ENCODE peak calls at places on chromosomes 1 and 21, in nine cellular contexts. J, W, N, Q, A, M, H, X and V are unnamed samples.

GRCh38 chr21:14609274-14609673 is 63.2 kb upstream of the SAMSN1 start:
- DNase-seq in N (no peak), A (no peak), M (no peak), W (no peak), X (no peak), Q (no peak), H (no peak), J (no peak), V (no peak)

GRCh38 chr1:29703596-29703995 is 467.3 kb downstream of the PTPRU start:
- DNase-seq in W (peak), M (peak), Q (peak), J (no peak), N (peak), A (peak), X (peak), H (peak), V (no peak)

GRCh38 chr1:199272690-199273089 is 633.9 kb downstream of the PTPRC start:
- DNase-seq in X (peak), Q (peak), J (no peak), W (peak), N (peak), A (peak), H (peak), M (no peak), V (peak)

GRCh38 chr1:44820328-44820944 is 12.1 kb downstream of the BTBD19 start:
- DNase-seq in X (no peak), N (no peak), H (no peak), M (no peak), J (no peak), Q (no peak), A (no peak), W (no peak), V (no peak)

GRCh38 chr1:155186266-155186954 is 12.8 kb downstream of the TRIM46 start:
- DNase-seq in H (no peak), A (no peak), N (no peak), X (no peak), Q (no peak), J (no peak), W (no peak), M (no peak), V (no peak)

GRCh38 chr1:16114527-16115467 is 41.1 kb downstream of the EPHA2 start:
- DNase-seq in M (no peak), A (no peak), N (no peak), W (no peak), H (no peak), Q (no peak), J (no peak), X (no peak), V (no peak)

GRCh38 chr21:40605094-40605493 is 241.9 kb downstream of the DSCAM start:
- DNase-seq in W (no peak), X (no peak), H (no peak), Q (no peak), A (no peak), N (no peak), M (no peak), J (no peak), V (no peak)

GRCh38 chr1:183218039-183218618 is 32.1 kb downstream of the LAMC2 start:
- DNase-seq in M (no peak), Q (no peak), J (no peak), X (no peak), N (no peak), A (no peak), W (no peak), H (no peak), V (no peak)

GRCh38 chr1:42392255-42392654 is 11.7 kb downstream of the RIMKLA start:
- DNase-seq in H (no peak), M (no peak), Q (no peak), X (no peak), J (no peak), W (no peak), A (no peak), N (no peak), V (no peak)

GRCh38 chr1:66533804-66534745 is at the start of gene SGIP1:
- DNase-seq in M (peak), Q (peak), N (peak), X (peak), J (no peak), H (peak), W (peak), A (peak), V (peak)

GRCh38 chr1:10561955-10562354 is 87.2 kb downstream of the PEX14 start:
- DNase-seq in N (no peak), W (no peak), X (no peak), Q (no peak), A (no peak), J (no peak), H (peak), M (no peak), V (peak)

GRCh38 chr1:186050360-186050759 is 316.2 kb downstream of the HMCN1 start:
- DNase-seq in M (no peak), A (peak), X (peak), W (peak), Q (no peak), N (no peak), J (no peak), H (no peak), V (no peak)

GRCh38 chr1:236608930-236609726 is 4.8 kb upstream of the HEATR1 start:
- DNase-seq in X (peak), W (peak), M (peak), Q (peak), J (no peak), A (peak), N (no peak), H (peak), V (no peak)

GRCh38 chr21:21200103-21200938 is 202.1 kb downstream of the NCAM2 start:
- DNase-seq in M (no peak), Q (peak), W (peak), J (no peak), H (peak), N (no peak), A (peak), X (peak), V (no peak)

GRCh38 chr1:91548382-91549040 is 47.9 kb downstream of the CDC7 start:
- DNase-seq in N (no peak), Q (no peak), J (no peak), M (no peak), H (no peak), X (no peak), W (no peak), A (peak), V (no peak)

GRCh38 chr21:46183910-46184624 is at the start of gene SPATC1L:
- DNase-seq in Q (peak), W (peak), A (peak), H (peak), M (peak), N (peak), X (peak), J (peak), V (peak)

GRCh38 chr1:175210744-175211143 is 18.2 kb upstream of the KIAA0040 start:
- DNase-seq in J (no peak), A (no peak), N (no peak), X (no peak), H (no peak), W (no peak), M (no peak), Q (no peak), V (no peak)

GRCh38 chr21:15121655-15122120 is 56.9 kb upstream of the NRIP1 start:
- DNase-seq in H (peak), A (peak), N (no peak), X (peak), J (no peak), M (no peak), W (peak), Q (peak), V (no peak)

GRCh38 chr21:46092026-46092764 is 5.7 kb upstream of the COL6A2 start:
- DNase-seq in X (peak), J (no peak), A (no peak), Q (peak), H (peak), M (no peak), W (peak), N (peak), V (peak)

GRCh38 chr1:223652436-223652901 is 13.0 kb downstream of the CAPN8 start:
- DNase-seq in A (no peak), X (peak), W (no peak), Q (no peak), M (no peak), J (no peak), H (no peak), N (no peak), V (no peak)

GRCh38 chr1:226649780-226650179 is 89.3 kb downstream of the ITPKB start:
- DNase-seq in X (peak), A (peak), Q (peak), W (peak), J (no peak), H (peak), M (peak), N (no peak), V (no peak)

GRCh38 chr1:28750330-28750729 is 13.6 kb downstream of the YTHDF2 start:
- DNase-seq in J (no peak), M (no peak), H (no peak), N (no peak), X (no peak), W (no peak), Q (no peak), A (no peak), V (no peak)

GRCh38 chr1:179366093-179366800 is 476 bp downstream of the AXDND1 start:
- DNase-seq in J (no peak), M (no peak), W (peak), H (peak), Q (no peak), N (no peak), A (no peak), X (peak), V (no peak)

GRCh38 chr1:23555225-23555801 is 4.0 kb downstream of the ID3 start:
- DNase-seq in W (peak), A (peak), H (peak), Q (no peak), J (no peak), N (no peak), M (no peak), X (no peak), V (no peak)

GRCh38 chr1:89277725-89278124 is 5.1 kb upstream of the GBP5 start:
- DNase-seq in W (no peak), H (peak), M (no peak), Q (no peak), N (no peak), J (no peak), X (no peak), A (no peak), V (no peak)

GRCh38 chr1:89279011-89279466 is 6.4 kb upstream of the GBP5 start:
- DNase-seq in Q (no peak), N (no peak), X (no peak), M (no peak), J (no peak), A (no peak), W (no peak), H (no peak), V (no peak)

GRCh38 chr1:89273324-89273778 is 691 bp upstream of the GBP5 start:
- DNase-seq in X (no peak), W (no peak), Q (no peak), N (no peak), J (no peak), M (no peak), H (no peak), A (no peak), V (no peak)

GRCh38 chr1:89274431-89274857 is 1.8 kb upstream of the GBP5 start:
- DNase-seq in W (peak), H (peak), M (no peak), A (no peak), Q (no peak), N (no peak), X (peak), J (no peak), V (no peak)

GRCh38 chr1:89276690-89277089 is 4.0 kb upstream of the GBP5 start:
- DNase-seq in M (no peak), X (peak), N (no peak), J (no peak), H (no peak), W (no peak), Q (no peak), A (no peak), V (no peak)
- TF ChIP-seq CTCF in M (no peak), X (no peak), N (peak), J (no peak), H (no peak), W (no peak), Q (peak), A (no peak), V (no peak)

DNA sequence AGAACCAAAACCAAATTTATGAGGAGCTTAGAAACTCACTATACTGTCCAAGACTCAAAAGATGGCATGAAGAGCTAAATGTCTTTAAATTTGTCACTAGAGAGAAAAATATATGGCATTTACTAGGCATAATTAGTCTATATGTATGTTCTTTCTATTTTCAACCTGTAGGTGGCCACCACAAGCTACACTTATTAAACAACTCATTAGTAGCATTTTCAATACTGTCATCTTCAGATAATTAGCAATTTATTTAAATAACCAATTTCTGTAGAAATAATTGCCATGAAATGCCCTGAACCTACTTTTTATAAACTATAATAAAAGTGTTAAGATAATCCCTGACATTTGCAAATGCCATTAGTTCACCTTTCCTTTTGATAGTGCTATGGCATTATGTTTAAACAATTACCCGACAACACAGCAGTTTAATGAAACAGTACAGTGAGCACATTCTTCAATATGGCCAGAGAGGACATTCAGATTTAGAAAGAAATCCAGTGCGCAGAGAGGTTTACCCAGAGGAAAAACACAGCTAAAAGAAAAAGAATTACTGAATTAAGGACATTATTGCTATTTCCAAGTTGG is 522.5 kb downstream of the PTBP2 start:
- DNase-seq in W (peak), A (peak), N (no peak), M (no peak), J (no peak), X (peak), Q (peak), H (peak), V (no peak)
- TF ChIP-seq CTCF in W (peak), A (no peak), N (peak), M (peak), J (no peak), X (no peak), Q (peak), H (peak), V (peak)

DNA sequence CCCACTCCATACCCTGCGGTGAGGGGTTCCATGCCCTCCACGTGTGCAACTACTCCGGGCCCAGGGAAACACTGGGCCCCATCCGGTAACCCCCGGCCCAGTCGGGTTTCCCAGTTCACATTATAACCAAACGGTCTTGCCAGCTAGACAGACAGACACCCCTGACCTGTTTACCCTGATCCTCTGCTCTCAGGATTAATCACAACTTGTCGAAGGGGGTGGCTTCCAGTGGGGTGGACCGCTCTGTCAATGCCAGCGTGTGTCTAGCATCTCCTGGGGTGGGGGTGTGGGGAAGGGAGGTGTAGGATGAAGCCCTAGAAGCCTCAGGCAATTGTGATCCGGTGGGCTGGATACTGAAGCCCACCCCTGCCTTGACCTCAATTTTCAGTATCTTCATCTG is 4.6 kb upstream of the OLIG2 start:
- DNase-seq in J (no peak), X (no peak), A (no peak), N (no peak), W (no peak), Q (no peak), H (no peak), M (no peak), V (no peak)
- TF ChIP-seq CTCF in J (no peak), X (no peak), A (no peak), N (no peak), W (no peak), Q (no peak), H (no peak), M (no peak), V (no peak)

GRCh38 chr21:26280715-26281310 is 110.2 kb upstream of the APP start:
- DNase-seq in A (no peak), M (no peak), H (no peak), W (peak), N (no peak), X (no peak), J (no peak), Q (no peak), V (no peak)
- TF ChIP-seq CTCF in A (no peak), M (no peak), H (no peak), W (no peak), N (no peak), X (no peak), J (no peak), Q (no peak), V (no peak)

DNA sequence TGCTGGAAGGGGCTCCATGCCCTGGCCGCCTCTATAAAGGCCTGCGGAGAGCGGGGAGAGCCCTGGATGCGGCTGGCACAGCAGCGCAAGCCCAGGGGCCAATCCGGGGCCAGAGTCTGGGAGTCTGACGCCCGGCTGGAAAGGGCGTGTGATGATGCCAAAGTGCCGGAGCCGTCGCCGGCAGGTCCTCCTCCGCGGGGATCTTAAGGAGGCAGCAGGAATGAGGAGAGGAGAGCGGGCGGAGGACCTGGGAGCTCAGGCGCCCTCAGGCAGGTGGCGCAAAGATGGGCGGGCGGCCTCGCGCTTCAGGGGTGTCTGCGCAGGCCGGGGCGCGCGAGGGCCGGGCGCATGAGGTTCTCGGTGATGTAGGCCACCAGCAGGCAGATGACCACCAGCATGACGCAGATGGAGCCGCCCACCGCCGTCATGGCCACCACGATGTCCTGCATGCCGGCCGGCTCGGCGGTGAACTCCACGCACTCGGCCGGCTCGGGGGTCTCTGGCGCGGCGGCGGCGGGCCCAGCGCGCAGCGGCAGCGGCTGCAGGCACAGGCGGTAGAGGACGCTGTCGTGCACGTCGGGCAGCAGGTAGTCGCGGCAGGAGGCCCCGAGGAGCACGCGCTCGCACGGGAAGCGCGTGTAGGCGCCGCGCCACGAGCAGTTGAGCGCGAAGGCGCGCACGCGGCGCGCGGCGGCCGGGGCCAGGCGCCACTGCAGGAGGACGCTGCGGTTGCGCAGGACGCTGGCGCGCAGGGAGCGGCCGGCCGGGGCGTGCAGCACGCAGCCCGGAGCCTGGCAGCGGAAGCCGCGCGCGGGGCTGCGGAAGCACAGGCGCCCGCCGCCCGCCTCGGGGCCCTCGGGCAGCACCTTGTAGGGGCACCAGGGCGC is 662 bp downstream of the FNDC10 start:
- DNase-seq in M (peak), J (no peak), X (peak), N (no peak), W (peak), A (no peak), Q (no peak), H (no peak), V (peak)
- TF ChIP-seq CTCF in M (no peak), J (peak), X (no peak), N (peak), W (no peak), A (peak), Q (peak), H (peak), V (peak)

DNA sequence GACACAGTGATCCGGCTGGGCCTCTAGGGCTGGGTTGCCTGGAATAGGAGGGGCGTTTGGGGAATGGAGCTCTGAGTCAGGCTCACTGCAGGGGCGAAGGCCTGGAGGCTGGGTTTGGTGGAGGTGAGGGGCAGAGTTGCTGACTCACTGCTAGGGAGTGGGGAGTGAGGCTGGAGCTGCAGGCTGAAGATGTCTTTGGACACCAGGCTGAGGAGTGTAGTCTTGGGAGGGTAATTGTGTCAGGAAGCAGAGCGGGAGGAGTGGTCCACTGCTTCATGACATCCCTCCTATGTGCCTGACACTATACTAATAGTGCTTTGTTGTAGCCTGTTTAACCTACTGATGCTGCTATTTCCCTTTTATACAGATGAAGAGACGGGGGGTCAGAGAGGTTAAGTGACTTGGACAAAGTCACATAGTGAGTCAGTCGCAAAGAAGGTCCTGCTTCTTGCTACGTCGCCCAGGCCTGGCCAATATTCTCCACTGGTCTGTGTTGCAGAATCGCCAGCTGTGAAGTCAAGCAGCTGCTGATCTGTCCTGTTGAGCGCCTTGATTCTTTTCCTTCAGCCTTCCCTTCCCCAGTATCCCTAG is 13.6 kb downstream of the ACTL8 start:
- DNase-seq in Q (peak), H (peak), J (no peak), W (peak), N (no peak), X (peak), M (no peak), A (no peak), V (peak)
- TF ChIP-seq CTCF in Q (no peak), H (no peak), J (no peak), W (no peak), N (no peak), X (no peak), M (no peak), A (no peak), V (no peak)

DNA sequence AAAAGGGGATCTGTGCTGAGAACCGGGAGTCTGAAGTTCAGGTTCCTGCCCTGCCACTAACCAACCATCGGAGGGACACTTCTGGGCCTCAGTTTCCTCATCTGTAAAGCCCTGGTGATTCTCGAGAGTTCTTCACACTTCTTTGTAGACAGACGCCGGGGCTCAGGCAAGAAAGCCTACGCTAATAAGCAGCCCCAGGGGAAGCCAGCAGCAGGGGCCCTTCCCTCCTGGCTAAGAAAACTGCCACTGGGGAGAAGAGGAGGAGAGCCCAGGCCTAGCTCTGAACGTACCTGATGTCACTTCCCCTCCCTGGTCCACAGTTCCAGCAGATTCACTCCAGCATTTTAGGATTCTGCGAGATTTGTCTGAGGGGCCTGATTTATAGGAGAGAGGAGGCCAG is 76.0 kb downstream of the CAMK2N1 start:
- DNase-seq in J (peak), H (no peak), X (no peak), W (no peak), N (no peak), A (no peak), M (no peak), Q (no peak), V (no peak)
- TF ChIP-seq CTCF in J (no peak), H (no peak), X (no peak), W (no peak), N (no peak), A (no peak), M (no peak), Q (no peak), V (no peak)

GRCh38 chr1:156682166-156682890 is 5.1 kb upstream of the NES start:
- DNase-seq in X (no peak), W (no peak), N (no peak), J (no peak), M (peak), Q (no peak), H (no peak), A (no peak), V (no peak)
- TF ChIP-seq CTCF in X (no peak), W (no peak), N (no peak), J (no peak), M (no peak), Q (peak), H (peak), A (no peak), V (peak)